ENCODE peak calls at places on chromosome 4, in ten cellular contexts. S is CD8-positive, alpha-beta memory T cell; F is IMR-90; N is GM23338; K is cardiac muscle cell; T is mammary epithelial cell; V is ascending aorta; H is CD4-positive, CD25-positive, alpha-beta regulatory T cell; C is CD4-positive, alpha-beta T cell; D is body of pancreas. J is an unnamed sample.

GRCh38 chr4:121150003-121150402 is 14.1 kb downstream of the TNIP3 start:
- DNase-seq in C (no peak), D (no peak), K (no peak), S (no peak), T (no peak), H (no peak), F (no peak), N (no peak), V (no peak), J (no peak)

GRCh38 chr4:54322817-54323417 is 93.8 kb downstream of the PDGFRA start:
- DNase-seq in V (peak), S (no peak), K (peak), C (peak), F (peak), H (peak), D (peak), T (peak), N (peak), J (no peak)

GRCh38 chr4:8393593-8394038 is 46.9 kb downstream of the ACOX3 start:
- DNase-seq in H (no peak), C (no peak), K (no peak), V (peak), F (peak), T (peak), S (no peak), N (no peak), D (no peak), J (peak)

GRCh38 chr4:16225681-16225995 is 633 bp downstream of the TAPT1 start:
- DNase-seq in D (no peak), C (no peak), H (no peak), T (peak), V (no peak), S (no peak), K (no peak), F (no peak), N (no peak), J (no peak)

GRCh38 chr4:58188313-58188712 is 1078.1 kb upstream of the IGFBP7 start:
- DNase-seq in K (no peak), S (no peak), C (no peak), T (no peak), F (no peak), H (no peak), N (no peak), V (no peak), D (no peak), J (no peak)

GRCh38 chr4:88033309-88033708 is 25.9 kb downstream of the PKD2 start:
- DNase-seq in F (peak), C (no peak), S (peak), T (peak), V (no peak), N (peak), D (peak), H (peak), K (peak), J (no peak)

GRCh38 chr4:151887151-151887815 is 126.5 kb upstream of the GATB start:
- DNase-seq in N (no peak), H (no peak), C (no peak), T (peak), D (no peak), F (no peak), S (no peak), K (no peak), V (no peak), J (no peak)

GRCh38 chr4:59455751-59456150 is 1744.4 kb upstream of the ADGRL3 start:
- DNase-seq in H (no peak), C (no peak), T (no peak), F (no peak), D (no peak), S (no peak), K (no peak), N (no peak), V (no peak), J (no peak)

GRCh38 chr4:53456178-53456577 is 78.7 kb downstream of the FIP1L1 start:
- DNase-seq in H (no peak), V (no peak), C (no peak), D (no peak), K (no peak), F (no peak), T (no peak), S (no peak), N (no peak), J (no peak)

GRCh38 chr4:115575851-115576250 is 462.4 kb upstream of the NDST4 start:
- DNase-seq in T (no peak), V (no peak), N (peak), C (no peak), D (no peak), F (no peak), S (no peak), K (no peak), H (no peak), J (no peak)

GRCh38 chr4:182873726-182874125 is 43.5 kb downstream of the DCTD start:
- DNase-seq in C (no peak), K (no peak), T (no peak), H (no peak), V (no peak), F (no peak), N (no peak), S (no peak), D (no peak), J (no peak)

GRCh38 chr4:182847543-182847942 is 69.6 kb downstream of the DCTD start:
- DNase-seq in F (no peak), H (no peak), C (no peak), T (no peak), V (no peak), N (no peak), D (no peak), K (peak), S (no peak), J (no peak)

GRCh38 chr4:150582881-150583286 is 933 bp downstream of the MAB21L2 start:
- DNase-seq in D (no peak), F (peak), S (no peak), N (peak), V (no peak), T (no peak), C (no peak), H (no peak), K (peak), J (no peak)

GRCh38 chr4:102299708-102300107 is 45.6 kb downstream of the SLC39A8 start:
- DNase-seq in N (peak), C (peak), S (no peak), K (peak), F (peak), V (no peak), H (peak), D (no peak), T (peak), J (no peak)

GRCh38 chr4:27702710-27703431 is 842.2 kb downstream of the STIM2 start:
- DNase-seq in T (peak), N (peak), K (peak), V (no peak), S (no peak), H (no peak), C (no peak), D (no peak), F (peak), J (no peak)

GRCh38 chr4:172202480-172203076 is 389.4 kb downstream of the GALNTL6 start:
- DNase-seq in H (no peak), V (no peak), K (peak), F (peak), C (no peak), D (no peak), N (peak), S (no peak), T (no peak), J (no peak)

GRCh38 chr4:165625281-165625680 is 246.5 kb downstream of the CPE start:
- DNase-seq in H (no peak), K (no peak), V (no peak), S (no peak), D (no peak), N (no peak), F (no peak), C (no peak), T (no peak), J (no peak)

GRCh38 chr4:119656986-119657635 is 28.5 kb upstream of the PDE5A start:
- DNase-seq in K (peak), T (peak), D (no peak), S (no peak), N (no peak), F (peak), C (no peak), H (no peak), V (no peak), J (no peak)

GRCh38 chr4:119664168-119664907 is 35.7 kb upstream of the PDE5A start:
- DNase-seq in S (no peak), V (no peak), D (no peak), H (no peak), F (peak), N (no peak), C (no peak), T (no peak), K (no peak), J (no peak)

GRCh38 chr4:119663160-119663788 is 34.7 kb upstream of the PDE5A start:
- DNase-seq in C (no peak), H (no peak), N (no peak), V (no peak), D (no peak), T (no peak), S (no peak), F (peak), K (no peak), J (no peak)

GRCh38 chr4:119659576-119659975 is 31.0 kb upstream of the PDE5A start:
- DNase-seq in K (no peak), F (peak), T (no peak), S (no peak), H (no peak), V (no peak), N (no peak), C (no peak), D (no peak), J (no peak)

DNA sequence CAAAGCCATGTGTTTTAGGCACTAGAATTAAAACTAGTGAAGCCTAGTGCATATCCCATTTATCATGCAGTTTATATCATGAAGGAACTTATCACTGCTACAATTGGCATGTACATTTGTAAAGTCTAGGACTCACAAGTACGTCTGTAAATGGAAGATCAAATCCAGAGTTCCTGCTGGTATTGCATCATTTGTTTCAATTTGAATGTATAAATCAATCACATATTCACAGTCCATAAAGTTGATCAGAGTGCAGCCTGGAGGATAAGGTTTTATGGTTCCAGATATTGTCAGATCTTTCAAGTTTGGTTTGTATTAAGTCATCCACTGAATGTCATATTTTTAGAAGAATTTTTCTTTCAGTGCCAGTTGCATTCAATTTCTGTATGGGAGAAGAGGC is 32.6 kb upstream of the PDE5A start:
- DNase-seq in S (no peak), H (no peak), D (no peak), F (no peak), N (no peak), V (no peak), C (no peak), T (no peak), K (no peak), J (no peak)
- H3K27ac ChIP-seq in S (no peak), H (no peak), D (no peak), F (peak), N (no peak), V (no peak), C (no peak), T (no peak), K (no peak), J (no peak)

DNA sequence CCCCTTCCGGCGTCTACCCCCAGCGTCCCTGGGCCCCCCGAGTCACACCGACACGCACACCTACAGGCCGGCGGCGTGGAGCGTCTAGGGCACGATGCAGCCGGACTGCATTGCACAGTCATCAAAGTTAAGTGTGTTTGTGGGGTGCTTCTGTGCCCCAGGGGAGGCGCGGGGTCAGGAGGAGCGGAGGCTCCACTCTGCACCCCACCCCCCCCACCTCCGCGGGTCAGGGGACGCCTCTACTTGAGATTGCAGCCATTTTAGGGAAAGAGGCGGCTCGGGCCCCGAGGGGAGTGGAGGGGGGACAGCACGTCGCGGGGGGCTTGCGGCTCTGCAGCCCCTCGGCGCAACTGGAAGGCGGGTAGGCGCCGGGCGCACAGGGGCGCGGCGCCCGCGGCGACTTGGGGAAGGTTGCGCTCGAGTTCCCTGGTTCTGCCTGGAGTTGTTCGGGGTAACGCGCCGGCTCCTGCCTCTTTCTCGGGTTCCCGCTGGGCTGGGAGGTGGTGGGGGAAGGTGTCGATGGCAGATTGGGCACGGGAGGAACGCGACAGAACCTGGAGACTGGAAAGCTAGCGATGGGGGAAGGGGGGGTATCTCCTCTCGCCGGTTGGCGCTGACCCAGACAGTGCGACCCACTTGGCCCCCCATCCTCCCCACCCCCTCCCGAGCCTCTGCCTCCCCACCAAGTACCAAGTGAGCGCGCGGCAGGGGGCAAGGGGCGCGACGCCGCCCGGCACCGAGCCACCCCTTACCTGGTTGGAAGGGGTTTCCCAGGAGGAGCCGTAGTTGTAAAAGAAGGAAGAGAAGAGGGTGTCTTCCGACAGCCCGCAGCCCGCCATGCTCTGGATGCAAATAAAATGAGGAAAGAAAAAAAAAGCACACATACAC is 112.5 kb downstream of the DHX15 start:
- DNase-seq in S (no peak), V (no peak), F (no peak), N (peak), K (peak), D (peak), T (no peak), C (no peak), H (no peak), J (no peak)
- H3K27ac ChIP-seq in S (no peak), V (no peak), F (no peak), N (no peak), K (no peak), D (no peak), T (no peak), C (no peak), H (no peak), J (peak)

GRCh38 chr4:71290074-71290473 is 48.7 kb upstream of the SLC4A4 start:
- DNase-seq in H (no peak), K (no peak), T (peak), D (no peak), V (no peak), C (no peak), F (peak), N (no peak), S (no peak), J (no peak)
- H3K27ac ChIP-seq in H (no peak), K (no peak), T (no peak), D (no peak), V (no peak), C (no peak), F (peak), N (no peak), S (no peak), J (no peak)

DNA sequence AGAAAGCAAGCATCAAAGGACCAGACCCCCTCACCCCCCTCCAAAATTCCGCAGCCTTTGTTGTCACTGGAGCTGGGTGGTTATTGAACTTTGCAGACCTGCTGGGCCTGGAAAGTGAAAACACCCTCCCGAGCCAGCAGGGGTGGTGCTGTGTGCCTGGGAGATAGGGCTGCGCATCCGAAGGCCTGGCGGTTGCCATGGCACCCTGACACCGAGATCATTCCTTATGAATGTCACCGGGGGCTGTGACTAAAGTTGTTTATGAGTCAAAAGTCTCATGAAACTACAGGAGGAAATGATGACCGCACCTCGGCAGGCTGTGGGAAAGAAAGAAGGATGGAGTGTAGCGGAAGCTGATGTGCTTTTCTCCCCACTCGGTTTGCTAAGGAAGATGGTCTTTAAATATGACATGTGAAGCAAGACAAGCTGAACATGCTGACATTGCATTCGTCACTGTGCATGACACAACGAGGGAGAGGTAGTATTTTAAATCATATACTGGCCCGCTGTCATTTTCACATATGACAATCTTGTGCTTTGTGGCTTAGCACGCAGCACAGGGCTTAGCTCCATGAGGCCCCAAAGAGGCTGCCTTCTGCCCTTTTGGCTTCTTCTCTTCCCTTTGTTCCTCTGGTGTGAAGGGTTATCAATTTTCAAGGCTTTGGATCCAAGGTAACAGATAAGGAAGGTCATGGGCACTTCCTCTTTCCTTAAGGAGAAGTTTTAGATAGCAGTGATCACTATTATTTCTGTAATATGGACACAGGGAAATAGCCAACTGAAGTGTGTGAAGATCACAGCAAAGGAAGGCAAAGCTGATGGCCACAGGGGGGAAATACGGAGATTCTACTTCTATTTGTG is 367.1 kb downstream of the UNC5C start:
- DNase-seq in T (no peak), H (no peak), C (peak), V (no peak), D (no peak), K (no peak), F (peak), N (peak), S (no peak), J (no peak)
- H3K27ac ChIP-seq in T (no peak), H (no peak), C (no peak), V (no peak), D (no peak), K (no peak), F (no peak), N (no peak), S (no peak), J (no peak)

DNA sequence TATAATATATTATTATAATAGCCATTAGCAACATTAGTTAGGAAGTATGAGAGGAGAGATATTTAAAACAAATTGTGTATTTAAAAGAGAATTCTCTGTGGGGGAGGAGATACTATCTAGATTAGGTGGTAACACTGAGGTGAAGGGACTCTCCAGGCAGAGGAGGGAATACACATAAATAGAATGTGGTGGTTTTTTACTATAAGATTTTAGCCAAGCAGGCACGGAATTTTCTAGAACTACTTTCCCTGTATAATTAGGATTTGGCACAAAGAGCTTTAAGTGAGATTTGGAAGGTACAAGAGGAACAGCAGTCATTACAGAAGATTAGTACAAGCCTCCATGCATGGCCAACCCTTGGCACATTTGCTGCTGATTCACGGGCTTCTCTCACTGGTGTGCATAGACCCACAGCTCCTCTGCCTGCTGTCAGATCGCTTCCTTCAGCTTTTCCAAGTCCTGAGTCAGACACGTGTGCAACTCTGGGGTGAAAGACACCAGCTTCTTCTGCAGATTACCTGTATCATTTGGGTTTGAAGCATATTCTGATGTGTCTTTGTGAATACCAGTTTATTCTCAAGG is 685.5 kb downstream of the KCTD8 start:
- DNase-seq in H (no peak), N (peak), D (no peak), K (no peak), F (no peak), V (no peak), S (no peak), T (no peak), C (no peak), J (no peak)
- H3K27ac ChIP-seq in H (no peak), N (no peak), D (no peak), K (no peak), F (no peak), V (no peak), S (no peak), T (no peak), C (no peak), J (no peak)

GRCh38 chr4:142596121-142596520 is 250.0 kb downstream of the INPP4B start:
- DNase-seq in K (no peak), T (no peak), H (no peak), V (no peak), C (no peak), N (no peak), F (no peak), D (no peak), S (no peak), J (no peak)
- H3K27ac ChIP-seq in K (no peak), T (no peak), H (no peak), V (no peak), C (no peak), N (no peak), F (no peak), D (peak), S (no peak), J (no peak)

DNA sequence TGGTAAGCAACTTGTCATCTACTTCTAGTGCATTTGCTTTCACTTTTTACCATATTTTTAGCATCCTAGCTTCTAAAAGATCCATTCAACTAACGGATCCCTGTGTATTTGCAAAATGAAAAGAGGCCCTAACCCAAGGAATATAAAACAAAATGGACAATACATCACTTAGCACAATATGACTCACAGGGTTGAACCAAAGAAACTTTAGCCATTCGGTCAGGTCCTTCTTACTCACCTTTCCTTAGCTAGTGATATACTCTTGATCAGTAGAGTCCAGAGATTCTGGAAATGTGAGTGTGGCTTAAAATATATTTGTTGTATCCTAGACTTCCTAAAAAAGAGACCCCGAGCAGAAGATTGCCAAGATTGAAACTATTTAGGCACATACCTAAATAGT is 19.5 kb downstream of the TMPRSS11E start:
- DNase-seq in F (no peak), S (no peak), H (no peak), N (no peak), V (no peak), C (no peak), T (peak), K (no peak), D (no peak), J (no peak)
- H3K27ac ChIP-seq in F (no peak), S (no peak), H (no peak), N (no peak), V (no peak), C (no peak), T (peak), K (no peak), D (no peak), J (no peak)

GRCh38 chr4:177484613-177485021 is 42.4 kb upstream of the AGA start:
- DNase-seq in F (peak), S (no peak), K (no peak), T (peak), N (peak), D (no peak), V (no peak), H (no peak), C (no peak), J (no peak)
- H3K27ac ChIP-seq in F (peak), S (no peak), K (no peak), T (peak), N (no peak), D (no peak), V (no peak), H (no peak), C (no peak), J (no peak)

J was measured in coronary artery.